ENCODE peak calls at places on chromosomes 13 and 19, in five cellular contexts. One of them, this sample, is unnamed.

GRCh38 chr19:41156207-41156606 is 36.8 kb upstream of the CYP2S1 start:
- DNase-seq in effector memory CD4-positive, alpha-beta T cell: no peak
- DNase-seq in thoracic aorta: no peak
- DNase-seq in right atrium auricular region: no peak
- DNase-seq in colonic mucosa: no peak
- DNase-seq in this sample: no peak

GRCh38 chr13:49859568-49859967 is 67.1 kb upstream of the KPNA3 start:
- DNase-seq in effector memory CD4-positive, alpha-beta T cell: no peak
- DNase-seq in thoracic aorta: no peak
- DNase-seq in right atrium auricular region: no peak
- DNase-seq in colonic mucosa: no peak
- DNase-seq in this sample: no peak

GRCh38 chr13:23687614-23688013 is 117.4 kb downstream of the TNFRSF19 start:
- DNase-seq in effector memory CD4-positive, alpha-beta T cell: no peak
- DNase-seq in thoracic aorta: no peak
- DNase-seq in right atrium auricular region: no peak
- DNase-seq in colonic mucosa: no peak
- DNase-seq in this sample: no peak

GRCh38 chr13:22316494-22317025 is 645.7 kb downstream of the FGF9 start:
- DNase-seq in effector memory CD4-positive, alpha-beta T cell: no peak
- DNase-seq in thoracic aorta: no peak
- DNase-seq in right atrium auricular region: no peak
- DNase-seq in colonic mucosa: peak
- DNase-seq in this sample: no peak

GRCh38 chr19:39310558-39311311 is 9.9 kb downstream of the LRFN1 start:
- DNase-seq in effector memory CD4-positive, alpha-beta T cell: no peak
- DNase-seq in thoracic aorta: no peak
- DNase-seq in right atrium auricular region: no peak
- DNase-seq in colonic mucosa: no peak
- DNase-seq in this sample: no peak

GRCh38 chr13:40345654-40346372 is 320.6 kb downstream of the FOXO1 start:
- DNase-seq in effector memory CD4-positive, alpha-beta T cell: no peak
- DNase-seq in thoracic aorta: no peak
- DNase-seq in right atrium auricular region: no peak
- DNase-seq in colonic mucosa: peak
- DNase-seq in this sample: peak

GRCh38 chr13:80363890-80364503 is 23.1 kb upstream of the SPRY2 start:
- DNase-seq in effector memory CD4-positive, alpha-beta T cell: no peak
- DNase-seq in thoracic aorta: no peak
- DNase-seq in right atrium auricular region: no peak
- DNase-seq in colonic mucosa: no peak
- DNase-seq in this sample: no peak

GRCh38 chr13:49098771-49099512 is 121.2 kb upstream of the MLNR start:
- DNase-seq in effector memory CD4-positive, alpha-beta T cell: no peak
- DNase-seq in thoracic aorta: no peak
- DNase-seq in right atrium auricular region: no peak
- DNase-seq in colonic mucosa: no peak
- DNase-seq in this sample: no peak

GRCh38 chr13:26601669-26602068 is 44.2 kb downstream of the WASF3 start:
- DNase-seq in effector memory CD4-positive, alpha-beta T cell: no peak
- DNase-seq in thoracic aorta: no peak
- DNase-seq in right atrium auricular region: no peak
- DNase-seq in colonic mucosa: no peak
- DNase-seq in this sample: no peak

GRCh38 chr13:91042870-91043269 is 304.6 kb upstream of the MIR17HG start:
- DNase-seq in effector memory CD4-positive, alpha-beta T cell: no peak
- DNase-seq in thoracic aorta: no peak
- DNase-seq in right atrium auricular region: no peak
- DNase-seq in colonic mucosa: no peak
- DNase-seq in this sample: no peak

GRCh38 chr19:5078179-5078578 is 109.3 kb downstream of the KDM4B start:
- DNase-seq in effector memory CD4-positive, alpha-beta T cell: peak
- DNase-seq in thoracic aorta: no peak
- DNase-seq in right atrium auricular region: no peak
- DNase-seq in colonic mucosa: no peak
- DNase-seq in this sample: no peak

GRCh38 chr13:101258071-101258470 is 158.2 kb downstream of the NALCN start:
- DNase-seq in effector memory CD4-positive, alpha-beta T cell: no peak
- DNase-seq in thoracic aorta: no peak
- DNase-seq in right atrium auricular region: no peak
- DNase-seq in colonic mucosa: no peak
- DNase-seq in this sample: no peak

GRCh38 chr13:109425821-109426689 is 360.3 kb downstream of the IRS2 start:
- DNase-seq in effector memory CD4-positive, alpha-beta T cell: no peak
- DNase-seq in thoracic aorta: no peak
- DNase-seq in right atrium auricular region: no peak
- DNase-seq in colonic mucosa: no peak
- DNase-seq in this sample: no peak

GRCh38 chr19:46620716-46621115 is 4.2 kb downstream of the PTGIR start:
- DNase-seq in effector memory CD4-positive, alpha-beta T cell: no peak
- DNase-seq in thoracic aorta: no peak
- DNase-seq in right atrium auricular region: no peak
- DNase-seq in colonic mucosa: no peak
- DNase-seq in this sample: no peak

GRCh38 chr19:39252458-39252857 is 3.8 kb upstream of the IFNL4 start:
- DNase-seq in effector memory CD4-positive, alpha-beta T cell: no peak
- DNase-seq in thoracic aorta: no peak
- DNase-seq in right atrium auricular region: no peak
- DNase-seq in colonic mucosa: no peak
- DNase-seq in this sample: no peak

GRCh38 chr13:73421310-73421912 is 362.6 kb downstream of the KLF5 start:
- DNase-seq in effector memory CD4-positive, alpha-beta T cell: no peak
- DNase-seq in thoracic aorta: no peak
- DNase-seq in right atrium auricular region: no peak
- DNase-seq in colonic mucosa: peak
- DNase-seq in this sample: peak

GRCh38 chr19:42284066-42284501 is 15.0 kb downstream of the CIC start:
- DNase-seq in effector memory CD4-positive, alpha-beta T cell: peak
- DNase-seq in thoracic aorta: no peak
- DNase-seq in right atrium auricular region: peak
- DNase-seq in colonic mucosa: peak
- DNase-seq in this sample: peak

GRCh38 chr13:98508280-98509074 is 68.4 kb downstream of the STK24 start:
- DNase-seq in effector memory CD4-positive, alpha-beta T cell: no peak
- DNase-seq in thoracic aorta: no peak
- DNase-seq in right atrium auricular region: no peak
- DNase-seq in colonic mucosa: no peak
- DNase-seq in this sample: no peak

GRCh38 chr13:97068146-97068545 is 73.9 kb upstream of the OXGR1 start:
- DNase-seq in effector memory CD4-positive, alpha-beta T cell: no peak
- DNase-seq in thoracic aorta: no peak
- DNase-seq in right atrium auricular region: no peak
- DNase-seq in colonic mucosa: no peak
- DNase-seq in this sample: no peak

GRCh38 chr13:91894311-91894710 is 495.9 kb downstream of the GPC5 start:
- DNase-seq in effector memory CD4-positive, alpha-beta T cell: no peak
- DNase-seq in thoracic aorta: no peak
- DNase-seq in right atrium auricular region: no peak
- DNase-seq in colonic mucosa: no peak
- DNase-seq in this sample: no peak

GRCh38 chr13:29597701-29598100 is 2.2 kb upstream of the SLC7A1 start:
- DNase-seq in effector memory CD4-positive, alpha-beta T cell: no peak
- DNase-seq in thoracic aorta: no peak
- DNase-seq in right atrium auricular region: no peak
- DNase-seq in colonic mucosa: no peak
- DNase-seq in this sample: no peak

GRCh38 chr19:40555978-40556689 is 20.5 kb upstream of the SHKBP1 start:
- DNase-seq in effector memory CD4-positive, alpha-beta T cell: no peak
- DNase-seq in thoracic aorta: no peak
- DNase-seq in right atrium auricular region: no peak
- DNase-seq in colonic mucosa: no peak
- DNase-seq in this sample: no peak

GRCh38 chr13:97191615-97192014 is 30.5 kb upstream of the MBNL2 start:
- DNase-seq in effector memory CD4-positive, alpha-beta T cell: no peak
- DNase-seq in thoracic aorta: no peak
- DNase-seq in right atrium auricular region: no peak
- DNase-seq in colonic mucosa: no peak
- DNase-seq in this sample: no peak

GRCh38 chr13:70424428-70424827 is 316.2 kb upstream of the KLHL1 start:
- DNase-seq in effector memory CD4-positive, alpha-beta T cell: no peak
- DNase-seq in thoracic aorta: no peak
- DNase-seq in right atrium auricular region: no peak
- DNase-seq in colonic mucosa: no peak
- DNase-seq in this sample: no peak

GRCh38 chr19:35328851-35329285 is at the start of gene CD22:
- DNase-seq in effector memory CD4-positive, alpha-beta T cell: no peak
- DNase-seq in thoracic aorta: no peak
- DNase-seq in right atrium auricular region: no peak
- DNase-seq in colonic mucosa: no peak
- DNase-seq in this sample: no peak

GRCh38 chr13:30714629-30715028 is 20.7 kb upstream of the ALOX5AP start:
- DNase-seq in effector memory CD4-positive, alpha-beta T cell: no peak
- DNase-seq in thoracic aorta: no peak
- DNase-seq in right atrium auricular region: no peak
- DNase-seq in colonic mucosa: no peak
- DNase-seq in this sample: no peak

GRCh38 chr13:44050450-44051063 is 170.9 kb downstream of the LACC1 start:
- DNase-seq in effector memory CD4-positive, alpha-beta T cell: no peak
- DNase-seq in thoracic aorta: no peak
- DNase-seq in right atrium auricular region: no peak
- DNase-seq in colonic mucosa: no peak
- DNase-seq in this sample: no peak

GRCh38 chr19:3125900-3126524 is 9.8 kb upstream of the GNA15 start:
- DNase-seq in effector memory CD4-positive, alpha-beta T cell: peak
- DNase-seq in thoracic aorta: no peak
- DNase-seq in right atrium auricular region: no peak
- DNase-seq in colonic mucosa: peak
- DNase-seq in this sample: peak

GRCh38 chr19:33194527-33194883 is 375 bp downstream of the LRP3 start:
- DNase-seq in effector memory CD4-positive, alpha-beta T cell: no peak
- DNase-seq in thoracic aorta: no peak
- DNase-seq in right atrium auricular region: no peak
- DNase-seq in colonic mucosa: no peak
- DNase-seq in this sample: no peak

GRCh38 chr19:31138077-31138476 is 211.2 kb downstream of the TSHZ3 start:
- DNase-seq in effector memory CD4-positive, alpha-beta T cell: no peak
- DNase-seq in thoracic aorta: no peak
- DNase-seq in right atrium auricular region: no peak
- DNase-seq in colonic mucosa: peak
- DNase-seq in this sample: no peak

GRCh38 chr19:31139871-31140505 is 209.2 kb downstream of the TSHZ3 start:
- DNase-seq in effector memory CD4-positive, alpha-beta T cell: no peak
- DNase-seq in thoracic aorta: no peak
- DNase-seq in right atrium auricular region: no peak
- DNase-seq in colonic mucosa: no peak
- DNase-seq in this sample: no peak

GRCh38 chr19:31132753-31133110 is 216.5 kb downstream of the TSHZ3 start:
- DNase-seq in effector memory CD4-positive, alpha-beta T cell: no peak
- DNase-seq in thoracic aorta: no peak
- DNase-seq in right atrium auricular region: no peak
- DNase-seq in colonic mucosa: no peak
- DNase-seq in this sample: no peak

GRCh38 chr19:31140717-31141116 is 208.5 kb downstream of the TSHZ3 start:
- DNase-seq in effector memory CD4-positive, alpha-beta T cell: no peak
- DNase-seq in thoracic aorta: no peak
- DNase-seq in right atrium auricular region: no peak
- DNase-seq in colonic mucosa: no peak
- DNase-seq in this sample: no peak

DNA sequence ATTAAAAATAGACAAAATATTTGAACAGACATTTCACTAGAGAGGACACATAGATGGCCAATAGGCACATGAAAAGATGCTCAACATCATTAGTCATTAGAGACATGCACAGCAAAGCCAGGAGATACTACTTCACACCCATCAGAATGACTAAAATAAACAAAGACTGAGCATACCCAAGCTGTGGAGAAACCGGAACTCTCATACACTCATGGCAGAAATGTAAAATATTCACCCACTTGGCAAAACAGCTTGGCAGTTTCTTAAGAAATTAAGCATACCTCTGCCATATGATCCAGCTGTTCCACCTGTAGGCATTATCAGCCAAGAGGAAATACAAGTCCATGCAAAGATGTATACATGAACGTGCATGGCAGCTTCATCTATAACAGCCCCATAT is 213.4 kb downstream of the TSHZ3 start:
- DNase-seq in effector memory CD4-positive, alpha-beta T cell: no peak
- DNase-seq in thoracic aorta: no peak
- DNase-seq in right atrium auricular region: no peak
- DNase-seq in colonic mucosa: no peak
- DNase-seq in this sample: no peak
- H3K4me3 ChIP-seq in effector memory CD4-positive, alpha-beta T cell: no peak
- H3K4me3 ChIP-seq in thoracic aorta: no peak
- H3K4me3 ChIP-seq in right atrium auricular region: no peak
- H3K4me3 ChIP-seq in colonic mucosa: no peak
- H3K4me3 ChIP-seq in this sample: no peak

GRCh38 chr19:7650148-7650547 is 13.2 kb downstream of the STXBP2 start:
- DNase-seq in effector memory CD4-positive, alpha-beta T cell: no peak
- DNase-seq in thoracic aorta: no peak
- DNase-seq in right atrium auricular region: no peak
- DNase-seq in colonic mucosa: no peak
- DNase-seq in this sample: no peak

GRCh38 chr19:7648265-7649014 is 11.5 kb downstream of the STXBP2 start:
- DNase-seq in effector memory CD4-positive, alpha-beta T cell: no peak
- DNase-seq in thoracic aorta: no peak
- DNase-seq in right atrium auricular region: no peak
- DNase-seq in colonic mucosa: no peak
- DNase-seq in this sample: no peak

GRCh38 chr19:7655581-7655980 is 13.3 kb upstream of the RETN start:
- DNase-seq in effector memory CD4-positive, alpha-beta T cell: no peak
- DNase-seq in thoracic aorta: no peak
- DNase-seq in right atrium auricular region: no peak
- DNase-seq in colonic mucosa: no peak
- DNase-seq in this sample: no peak

GRCh38 chr19:7654401-7654800 is 14.4 kb upstream of the RETN start:
- DNase-seq in effector memory CD4-positive, alpha-beta T cell: no peak
- DNase-seq in thoracic aorta: no peak
- DNase-seq in right atrium auricular region: no peak
- DNase-seq in colonic mucosa: no peak
- DNase-seq in this sample: no peak

GRCh38 chr19:7652061-7652641 is 15.2 kb downstream of the STXBP2 start:
- DNase-seq in effector memory CD4-positive, alpha-beta T cell: peak
- DNase-seq in thoracic aorta: no peak
- DNase-seq in right atrium auricular region: peak
- DNase-seq in colonic mucosa: peak
- DNase-seq in this sample: peak
- H3K4me3 ChIP-seq in effector memory CD4-positive, alpha-beta T cell: peak
- H3K4me3 ChIP-seq in thoracic aorta: peak
- H3K4me3 ChIP-seq in right atrium auricular region: peak
- H3K4me3 ChIP-seq in colonic mucosa: no peak
- H3K4me3 ChIP-seq in this sample: no peak

DNA sequence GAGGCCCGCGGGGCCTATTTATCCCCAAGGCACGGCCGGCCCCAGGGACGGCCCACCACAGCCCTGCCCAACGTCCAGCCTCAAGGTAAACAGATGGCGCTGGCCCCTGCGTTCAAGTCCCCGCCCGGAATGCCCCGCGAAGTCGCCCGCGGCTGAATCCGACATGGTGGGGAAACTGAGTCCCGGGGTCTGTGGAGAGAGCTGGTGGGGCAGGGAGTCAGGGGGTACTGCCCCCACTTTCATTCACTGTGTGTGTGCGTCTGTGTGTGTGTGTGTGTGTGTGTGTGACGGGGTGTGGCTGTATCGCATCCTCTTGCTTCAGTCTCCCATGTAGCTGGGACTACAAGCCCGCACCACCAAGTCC is 192 bp upstream of the COMP start:
- DNase-seq in effector memory CD4-positive, alpha-beta T cell: no peak
- DNase-seq in thoracic aorta: no peak
- DNase-seq in right atrium auricular region: no peak
- DNase-seq in colonic mucosa: no peak
- DNase-seq in this sample: no peak
- H3K4me3 ChIP-seq in effector memory CD4-positive, alpha-beta T cell: no peak
- H3K4me3 ChIP-seq in thoracic aorta: peak
- H3K4me3 ChIP-seq in right atrium auricular region: peak
- H3K4me3 ChIP-seq in colonic mucosa: no peak
- H3K4me3 ChIP-seq in this sample: no peak

GRCh38 chr13:77779461-77780272 is 82.2 kb downstream of the SLAIN1 start:
- DNase-seq in effector memory CD4-positive, alpha-beta T cell: no peak
- DNase-seq in thoracic aorta: no peak
- DNase-seq in right atrium auricular region: no peak
- DNase-seq in colonic mucosa: peak
- DNase-seq in this sample: no peak
- H3K4me3 ChIP-seq in effector memory CD4-positive, alpha-beta T cell: no peak
- H3K4me3 ChIP-seq in thoracic aorta: no peak
- H3K4me3 ChIP-seq in right atrium auricular region: no peak
- H3K4me3 ChIP-seq in colonic mucosa: no peak
- H3K4me3 ChIP-seq in this sample: no peak

This sample was measured in Peyer's patch.